ENCODE peak calls at places on chromosomes 11 and 22, in nine cellular contexts. G is heart right ventricle; J is tibial nerve; M is heart left ventricle; B is left ventricle myocardium inferior; V is psoas muscle; R is PC-9; F is fibroblast of lung; P is CD8-positive, alpha-beta T cell. L is an unnamed sample. For H3K4me1, the result is how much of the 10 kb centered on the place peaks cover.

GRCh38 chr11:88266157-88266556 is 71.4 kb downstream of the CTSC start:
- DNase-seq in G (no peak), J (no peak), M (no peak), B (no peak), V (no peak), R (no peak), F (no peak), P (no peak), L (no peak)

GRCh38 chr11:84089072-84090057 is 803.2 kb upstream of the CCDC90B start:
- DNase-seq in G (no peak), J (no peak), M (no peak), B (no peak), V (no peak), R (no peak), F (peak), P (no peak), L (no peak)

GRCh38 chr11:45331839-45332485 is 45.8 kb upstream of the SYT13 start:
- DNase-seq in G (no peak), J (no peak), M (no peak), B (no peak), V (no peak), R (no peak), F (no peak), P (no peak), L (no peak)

GRCh38 chr11:64649304-64649703 is 58.3 kb downstream of the SLC22A12 start:
- DNase-seq in G (no peak), J (no peak), M (no peak), B (no peak), V (no peak), R (no peak), F (peak), P (no peak), L (no peak)

GRCh38 chr11:126722006-126722736 is 278.4 kb downstream of the KIRREL3 start:
- DNase-seq in G (no peak), J (no peak), M (no peak), B (no peak), V (no peak), R (no peak), F (no peak), P (no peak), L (no peak)

GRCh38 chr22:29308791-29309262 is 2.4 kb downstream of the GAS2L1 start:
- DNase-seq in G (no peak), J (no peak), M (peak), B (no peak), V (no peak), R (no peak), F (peak), P (no peak), L (peak)

GRCh38 chr11:34345012-34345804 is 12.6 kb downstream of the ABTB2 start:
- DNase-seq in G (peak), J (peak), M (no peak), B (peak), V (peak), R (peak), F (peak), P (no peak), L (peak)

GRCh38 chr11:95706974-95707387 is 82.6 kb downstream of the FAM76B start:
- DNase-seq in G (no peak), J (no peak), M (no peak), B (no peak), V (no peak), R (no peak), F (no peak), P (no peak), L (no peak)

GRCh38 chr11:7871056-7871455 is 60.0 kb downstream of the OR10A6 start:
- DNase-seq in G (no peak), J (no peak), M (no peak), B (no peak), V (no peak), R (no peak), F (peak), P (no peak), L (no peak)

GRCh38 chr11:112374486-112375140 is 114.0 kb upstream of the PLET1 start:
- DNase-seq in G (no peak), J (no peak), M (no peak), B (no peak), V (no peak), R (no peak), F (no peak), P (no peak), L (no peak)

GRCh38 chr22:20043057-20043996 is 22.4 kb downstream of the TANGO2 start:
- DNase-seq in G (no peak), J (no peak), M (no peak), B (no peak), V (no peak), R (no peak), F (no peak), P (no peak), L (no peak)

GRCh38 chr11:29100967-29101366 is 915.9 kb downstream of the KCNA4 start:
- DNase-seq in G (no peak), J (no peak), M (no peak), B (no peak), V (no peak), R (no peak), F (no peak), P (no peak), L (no peak)

GRCh38 chr22:42074153-42074750 is at the start of gene PHETA2:
- DNase-seq in G (peak), J (no peak), M (peak), B (peak), V (peak), R (no peak), F (peak), P (no peak), L (peak)

GRCh38 chr11:94017446-94017845 is 3.7 kb upstream of the HEPHL1 start:
- DNase-seq in G (no peak), J (no peak), M (no peak), B (no peak), V (no peak), R (peak), F (no peak), P (no peak), L (peak)

GRCh38 chr11:426851-427250 is 12.1 kb upstream of the SIGIRR start:
- DNase-seq in G (no peak), J (no peak), M (peak), B (no peak), V (no peak), R (no peak), F (no peak), P (no peak), L (no peak)

GRCh38 chr22:33438273-33438672 is 380.1 kb upstream of the SYN3 start:
- DNase-seq in G (no peak), J (no peak), M (no peak), B (no peak), V (no peak), R (peak), F (peak), P (no peak), L (peak)

GRCh38 chr22:39253427-39254070 is 8.8 kb upstream of the PDGFB start:
- DNase-seq in G (peak), J (no peak), M (peak), B (peak), V (peak), R (peak), F (peak), P (no peak), L (peak)

GRCh38 chr22:37459211-37459610 is 27.0 kb downstream of the MFNG start:
- DNase-seq in G (no peak), J (no peak), M (no peak), B (no peak), V (no peak), R (no peak), F (no peak), P (no peak), L (no peak)

GRCh38 chr11:101010899-101011298 is 118.7 kb downstream of the PGR start:
- DNase-seq in G (no peak), J (no peak), M (no peak), B (no peak), V (no peak), R (no peak), F (no peak), P (no peak), L (no peak)

GRCh38 chr11:284081-285020 is 4.6 kb upstream of the PGGHG start:
- DNase-seq in G (no peak), J (no peak), M (peak), B (no peak), V (no peak), R (no peak), F (no peak), P (no peak), L (no peak)

GRCh38 chr11:6418199-6418957 is 516 bp downstream of the APBB1 start:
- DNase-seq in G (peak), J (no peak), M (peak), B (peak), V (no peak), R (no peak), F (no peak), P (no peak), L (no peak)

GRCh38 chr11:28730336-28730735 is 622.1 kb downstream of the METTL15 start:
- DNase-seq in G (no peak), J (no peak), M (no peak), B (no peak), V (no peak), R (no peak), F (no peak), P (no peak), L (peak)

GRCh38 chr11:70398834-70399680 is 728 bp downstream of the CTTN start:
- DNase-seq in G (no peak), J (no peak), M (no peak), B (no peak), V (peak), R (no peak), F (no peak), P (no peak), L (no peak)

GRCh38 chr11:75147191-75147874 is 3.6 kb upstream of the SLCO2B1 start:
- DNase-seq in G (no peak), J (no peak), M (no peak), B (no peak), V (no peak), R (no peak), F (no peak), P (no peak), L (no peak)

GRCh38 chr11:15113381-15113780 is 1.3 kb upstream of the INSC start:
- DNase-seq in G (no peak), J (no peak), M (no peak), B (no peak), V (no peak), R (no peak), F (no peak), P (no peak), L (no peak)

DNA sequence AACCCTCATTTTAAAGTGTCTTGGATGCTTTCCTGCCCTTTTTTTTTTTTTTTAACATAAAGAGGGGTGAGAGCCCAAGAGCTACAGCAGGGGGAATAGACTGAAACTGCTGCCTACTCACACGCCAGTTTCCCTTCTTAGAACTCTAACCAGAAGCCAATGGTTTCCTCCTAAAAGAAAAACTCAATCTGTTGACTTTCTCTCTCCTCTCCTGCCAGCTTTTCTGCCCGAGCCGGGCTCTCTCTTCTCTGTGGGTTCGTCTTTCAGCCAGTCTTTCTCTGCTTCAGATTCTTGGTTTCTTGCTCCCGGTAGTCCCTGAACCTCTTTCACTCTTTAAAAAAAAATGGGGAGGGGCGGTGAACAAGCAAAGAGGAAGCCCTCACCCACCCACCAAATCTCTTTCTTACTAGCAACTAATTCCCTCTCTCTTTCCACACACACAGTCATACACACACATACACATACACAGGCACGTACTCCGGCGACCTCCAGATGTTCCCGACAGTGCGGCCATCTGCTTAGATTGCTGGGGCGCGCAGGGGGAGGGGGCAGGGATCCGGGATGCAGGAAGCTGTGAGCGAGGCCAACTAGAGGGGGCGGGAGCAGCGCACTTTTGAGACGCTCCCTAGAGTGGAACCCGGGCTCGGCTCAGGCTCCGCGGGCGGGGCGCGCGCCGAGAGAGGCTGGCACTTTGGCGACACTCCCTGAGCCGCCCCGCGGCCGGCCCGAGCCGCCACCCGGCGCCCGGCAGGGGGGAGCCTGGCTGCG is 446 bp upstream of the TSKU start:
- DNase-seq in G (peak), J (peak), M (peak), B (peak), V (peak), R (peak), F (peak), P (no peak), L (peak)
- H3K4me1 ChIP-seq in G (under half), J (under half), M (under half), B (half or more), V (under half), R (under half), F (under half), P (under half), L (under half)

DNA sequence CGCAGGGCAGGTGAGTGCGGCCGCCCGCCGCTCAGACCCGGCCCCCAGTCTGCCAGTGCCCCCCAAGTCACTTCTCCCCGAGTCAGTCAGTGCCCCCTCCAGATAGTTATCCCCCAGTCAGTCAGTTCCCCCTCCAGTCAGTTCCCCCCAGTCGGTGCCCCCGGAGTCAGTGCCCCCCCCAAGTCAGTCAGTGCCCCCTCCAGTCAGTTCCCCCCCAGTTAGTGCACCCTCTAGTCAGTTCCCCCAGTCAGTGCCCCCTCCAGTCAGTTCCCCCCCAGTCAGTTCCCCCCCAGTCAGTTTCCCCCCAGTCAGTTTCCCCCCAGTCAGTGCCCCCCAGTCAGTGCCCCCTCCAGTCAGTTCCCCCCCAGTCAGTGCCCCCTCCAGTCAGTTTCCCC is 411 bp downstream of the PPP6R2 start:
- DNase-seq in G (no peak), J (no peak), M (no peak), B (no peak), V (no peak), R (no peak), F (no peak), P (no peak), L (no peak)
- H3K27ac ChIP-seq in G (peak), J (peak), M (peak), B (peak), V (peak), R (peak), F (peak), P (peak), L (peak)

GRCh38 chr22:46046299-46046685 is 69.3 kb upstream of the WNT7B start:
- DNase-seq in G (no peak), J (peak), M (no peak), B (peak), V (no peak), R (no peak), F (no peak), P (no peak), L (no peak)
- H3K4me1 ChIP-seq in G (half or more), J (under half), M (under half), B (half or more), V (half or more), R (under half), F (under half), P (under half), L (under half)

GRCh38 chr11:74008373-74009229 is at the start of gene UCP3:
- DNase-seq in G (no peak), J (no peak), M (no peak), B (no peak), V (no peak), R (no peak), F (no peak), P (no peak), L (no peak)
- H3K27ac ChIP-seq in G (peak), J (no peak), M (peak), B (peak), V (peak), R (no peak), F (no peak), P (no peak), L (no peak)

DNA sequence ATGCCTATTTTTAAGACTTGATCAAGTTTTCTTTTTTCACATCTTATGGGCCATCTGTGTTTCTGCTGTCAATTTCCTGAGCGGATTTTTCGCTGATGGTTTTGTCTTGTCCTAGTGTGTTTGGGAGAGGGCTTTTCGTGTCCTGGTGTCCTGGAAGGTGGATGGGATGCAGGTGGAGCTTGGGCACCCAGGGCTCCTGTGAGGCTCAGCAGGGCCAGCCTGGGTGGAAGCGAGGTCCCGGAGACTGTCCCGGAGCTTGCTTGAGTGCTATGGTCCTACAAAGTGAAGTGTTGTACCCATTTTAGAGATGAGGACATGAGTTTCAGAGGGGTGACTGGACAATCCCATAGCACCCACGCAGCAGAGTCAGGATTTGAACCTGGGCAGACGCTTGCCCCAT is 64.0 kb downstream of the TBC1D22A start:
- DNase-seq in G (no peak), J (no peak), M (no peak), B (no peak), V (no peak), R (no peak), F (no peak), P (no peak), L (no peak)
- H3K4me1 ChIP-seq in G (under half), J (under half), M (under half), B (under half), V (under half), R (under half), F (under half), P (under half), L (under half)

DNA sequence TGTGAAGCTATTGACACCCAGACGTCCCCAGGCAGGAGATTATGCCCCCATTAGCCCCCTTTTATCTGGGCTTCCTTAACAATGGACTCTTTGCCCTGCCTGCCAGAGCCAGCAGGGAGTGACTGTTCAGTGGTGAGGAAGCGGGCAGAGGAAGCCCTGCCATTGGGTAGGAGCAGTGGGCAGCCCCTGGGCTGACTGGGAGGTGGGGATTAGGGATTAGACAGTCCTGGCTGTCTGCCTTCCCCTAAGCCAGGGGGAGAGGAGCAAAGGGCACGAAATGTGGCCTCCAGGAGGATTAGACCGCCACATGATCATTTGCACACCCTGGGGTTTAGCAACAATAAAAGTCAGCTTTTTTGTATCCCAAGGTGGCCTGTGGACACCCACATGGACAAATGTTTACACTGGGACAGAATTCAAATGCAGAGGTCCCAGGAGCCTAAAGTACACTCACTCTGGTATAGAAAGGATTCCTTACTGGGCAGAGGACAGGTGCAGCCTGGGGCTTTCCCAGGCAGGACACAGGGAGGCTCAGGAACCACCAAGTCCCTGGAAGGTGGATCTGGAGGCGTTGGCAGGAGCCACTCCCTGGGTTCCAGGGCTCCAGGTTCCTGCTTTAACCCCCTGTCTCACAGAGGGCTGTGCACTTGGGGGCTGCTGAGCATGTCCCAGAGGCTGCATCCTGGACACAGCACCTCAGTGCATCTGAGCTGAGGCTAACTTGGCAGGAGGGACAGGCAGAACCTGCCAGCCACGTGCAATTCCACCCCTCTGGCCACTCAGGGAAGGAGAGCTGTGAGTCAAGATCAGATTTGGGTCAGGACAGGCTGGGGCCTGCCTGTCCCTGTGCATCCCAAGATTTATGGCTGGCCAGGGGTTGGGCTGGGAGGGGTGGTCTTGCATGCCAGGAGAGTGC is 2.1 kb downstream of the PNPLA3 start:
- DNase-seq in G (no peak), J (no peak), M (no peak), B (no peak), V (no peak), R (no peak), F (no peak), P (no peak), L (peak)
- H3K27ac ChIP-seq in G (no peak), J (no peak), M (no peak), B (no peak), V (peak), R (no peak), F (no peak), P (no peak), L (peak)

DNA sequence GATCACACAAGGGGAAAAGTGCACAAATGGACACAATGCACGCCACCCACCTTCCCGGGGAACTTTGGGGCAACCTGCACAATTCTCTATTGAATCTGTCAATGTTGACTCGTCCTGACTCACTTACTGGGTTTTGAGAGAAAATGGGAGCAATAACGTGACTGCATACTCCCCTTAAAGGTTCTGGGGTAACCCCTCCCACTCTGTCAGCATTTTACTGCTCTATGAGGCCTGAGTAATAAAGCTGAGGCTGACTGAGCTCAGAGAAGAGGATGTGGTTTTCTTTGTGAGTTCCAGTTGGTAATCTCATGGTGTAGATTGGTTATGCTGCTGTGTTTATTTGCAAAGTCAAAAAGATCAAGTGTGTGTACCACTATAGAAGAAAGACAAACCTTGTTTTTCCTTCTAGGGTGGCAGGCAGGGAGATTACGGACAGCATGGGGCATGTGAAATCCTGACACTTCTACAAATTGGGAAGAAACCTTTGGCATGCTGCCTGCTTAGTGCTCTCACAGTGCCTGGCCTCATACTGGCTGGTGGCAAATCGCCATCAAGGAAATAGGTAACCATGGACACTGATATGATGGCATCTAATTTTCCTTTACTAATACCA is 16.1 kb upstream of the APOA1 start:
- DNase-seq in G (no peak), J (no peak), M (no peak), B (no peak), V (no peak), R (peak), F (peak), P (peak), L (peak)
- H3K4me1 ChIP-seq in G (under half), J (under half), M (under half), B (under half), V (under half), R (under half), F (under half), P (half or more), L (under half)

GRCh38 chr11:12285811-12286222 is 91.6 kb upstream of the PARVA start:
- DNase-seq in G (no peak), J (no peak), M (no peak), B (no peak), V (no peak), R (no peak), F (no peak), P (no peak), L (no peak)
- H3K27ac ChIP-seq in G (no peak), J (peak), M (no peak), B (no peak), V (no peak), R (peak), F (peak), P (no peak), L (no peak)

GRCh38 chr22:31081963-31082605 is 966 bp downstream of the SMTN start:
- DNase-seq in G (no peak), J (no peak), M (no peak), B (no peak), V (peak), R (peak), F (no peak), P (no peak), L (peak)

GRCh38 chr22:31079095-31079642 is 1.9 kb upstream of the SMTN start:
- DNase-seq in G (no peak), J (no peak), M (no peak), B (no peak), V (no peak), R (no peak), F (no peak), P (no peak), L (no peak)

GRCh38 chr22:31082606-31083376 is 1.7 kb downstream of the SMTN start:
- DNase-seq in G (peak), J (no peak), M (peak), B (peak), V (peak), R (no peak), F (peak), P (no peak), L (peak)

GRCh38 chr22:31080164-31080847 is 812 bp upstream of the SMTN start:
- DNase-seq in G (no peak), J (no peak), M (no peak), B (no peak), V (no peak), R (no peak), F (no peak), P (no peak), L (no peak)

GRCh38 chr22:31080848-31081649 is at the start of gene SMTN:
- DNase-seq in G (peak), J (peak), M (peak), B (peak), V (peak), R (peak), F (peak), P (peak), L (no peak)
- H3K4me1 ChIP-seq in G (under half), J (under half), M (under half), B (half or more), V (under half), R (under half), F (under half), P (under half), L (under half)

L was measured in foreskin keratinocyte.